ENCODE peak calls at places on chromosomes 4 and X, in four cellular contexts. C is GM23338, A is DND-41, B is astrocyte. K is an unnamed sample.

GRCh38 chrX:85359051-85359450 is 20.4 kb downstream of the POF1B start:
- DNase-seq in C (no peak), B (no peak), A (no peak), K (no peak)

GRCh38 chr4:181161669-181162068 is 1081.5 kb upstream of the TENM3 start:
- DNase-seq in B (peak; percentile 60), C (no peak), A (no peak), K (no peak)

GRCh38 chrX:119762718-119763117 is 4.3 kb downstream of the SOWAHD start:
- DNase-seq in C (no peak), A (no peak), B (peak; percentile 29), K (no peak)

GRCh38 chrX:8748855-8749254 is 16.9 kb upstream of the ANOS1 start:
- DNase-seq in A (peak; percentile 7), C (peak; percentile 59), B (no peak), K (no peak)

GRCh38 chr4:83362492-83363329 is 28.1 kb upstream of the HPSE start:
- DNase-seq in B (peak; percentile 47), A (no peak), C (peak; percentile 33), K (peak; percentile 8)

GRCh38 chrX:134990475-134991473 is at the start of gene SMIM10:
- DNase-seq in C (peak; percentile 35), B (peak; percentile 70), A (no peak), K (no peak)

GRCh38 chrX:37652053-37652452 is 33.5 kb upstream of the XK start:
- DNase-seq in A (peak; percentile 6), B (no peak), C (peak; percentile 47), K (no peak)

GRCh38 chrX:77436271-77436670 is 10.9 kb upstream of the FGF16 start:
- DNase-seq in B (no peak), A (no peak), C (no peak), K (no peak)

GRCh38 chrX:17072726-17073125 is 126.3 kb downstream of the REPS2 start:
- DNase-seq in A (no peak), C (no peak), B (no peak), K (no peak)

GRCh38 chr4:53924333-53925049 is 139.9 kb downstream of the CHIC2 start:
- DNase-seq in A (no peak), C (no peak), B (no peak), K (no peak)

GRCh38 chr4:20532871-20533870 is 167.1 kb upstream of the PACRGL start:
- DNase-seq in B (peak; percentile 69), A (no peak), C (no peak), K (no peak)

GRCh38 chrX:108199691-108200090 is 108.1 kb downstream of the ATG4A start:
- DNase-seq in B (no peak), C (peak; percentile 58), A (peak; percentile 3), K (peak; percentile 16)

GRCh38 chr4:101400096-101400495 is 52.8 kb upstream of the PPP3CA start:
- DNase-seq in B (peak; percentile 92), C (no peak), A (peak; percentile 38), K (no peak)

GRCh38 chr4:147037089-147037488 is 91.4 kb upstream of the TTC29 start:
- DNase-seq in B (no peak), C (no peak), A (no peak), K (no peak)

GRCh38 chrX:67564475-67564874 is 20.7 kb downstream of the AR start:
- DNase-seq in B (no peak), A (no peak), C (no peak), K (no peak)

GRCh38 chr4:31045724-31046318 is 325.7 kb downstream of the PCDH7 start:
- DNase-seq in C (peak; percentile 65), B (peak; percentile 6), A (no peak), K (no peak)

GRCh38 chr4:21507439-21507838 is 441.1 kb downstream of the KCNIP4 start:
- DNase-seq in C (peak; percentile 46), A (no peak), B (no peak), K (no peak)

DNA sequence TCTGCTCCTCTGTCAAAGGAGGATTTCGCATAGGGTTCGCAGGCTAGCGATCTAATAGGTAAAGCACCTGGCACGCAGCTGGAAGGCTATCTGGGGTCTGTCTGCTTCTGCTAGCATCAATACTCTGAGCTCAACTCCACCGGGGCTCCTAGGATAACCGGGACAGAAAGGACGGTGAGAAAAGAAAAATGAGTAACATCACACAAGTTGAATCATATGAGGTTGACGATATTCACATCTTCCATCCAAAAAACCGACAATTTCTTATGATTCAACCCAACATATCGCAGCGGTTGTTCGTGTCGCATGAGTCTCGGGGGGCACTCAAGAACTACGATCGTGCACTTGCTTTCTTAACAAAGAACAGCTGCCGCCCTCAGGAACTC is 1.8 kb downstream of the PROM1 start:
- DNase-seq in B (no peak), C (peak; percentile 53), A (no peak), K (no peak)
- H3K4me3 ChIP-seq in B (peak overlapping the region; percentile 21), C (peak overlapping the region; percentile 93), A (no peak overlapping the region), K (no peak overlapping the region)

GRCh38 chrX:111145878-111146277 is 49.9 kb downstream of the PAK3 start:
- DNase-seq in B (no peak), C (no peak), A (no peak), K (no peak)
- H3K27ac ChIP-seq in B (no peak overlapping the region), C (no peak overlapping the region), A (no peak overlapping the region), K (no peak overlapping the region)

GRCh38 chr4:88697113-88697512 is 516 bp downstream of the NAP1L5 start:
- DNase-seq in A (no peak), C (no peak), B (peak; percentile 33), K (peak; percentile 35)
- H3K4me3 ChIP-seq in A (no peak overlapping the region), C (peak overlapping the region; percentile 59), B (peak overlapping the region; percentile 78), K (peak overlapping the region; percentile 79)

GRCh38 chrX:153828723-153829548 is 1.4 kb downstream of the PDZD4 start:
- DNase-seq in B (no peak), A (no peak), C (peak; percentile 74), K (peak; percentile 10)

GRCh38 chrX:153830632-153831434 is 489 bp upstream of the PDZD4 start:
- DNase-seq in B (no peak), A (no peak), C (no peak), K (no peak)

GRCh38 chrX:153829799-153830631 is at the start of gene PDZD4:
- DNase-seq in C (peak; percentile 53), B (no peak), A (no peak), K (no peak)

GRCh38 chrX:153828308-153828707 is 2.0 kb downstream of the PDZD4 start:
- DNase-seq in A (no peak), B (no peak), C (no peak), K (no peak)

GRCh38 chrX:153829549-153829798 is 870 bp downstream of the PDZD4 start:
- DNase-seq in B (no peak), A (no peak), C (no peak), K (no peak)
- H3K27ac ChIP-seq in B (no peak overlapping the region), A (no peak overlapping the region), C (peak overlapping the region; percentile 87), K (no peak overlapping the region)

GRCh38 chrX:20971250-20971649 is 403.0 kb upstream of the CNKSR2 start:
- DNase-seq in A (no peak), B (no peak), C (no peak), K (no peak)

GRCh38 chrX:20974326-20974725 is 399.9 kb upstream of the CNKSR2 start:
- DNase-seq in B (no peak), C (no peak), A (no peak), K (no peak)

GRCh38 chrX:20968996-20969395 is 405.2 kb upstream of the CNKSR2 start:
- DNase-seq in A (no peak), C (no peak), B (peak; percentile 27), K (no peak)

GRCh38 chrX:20969565-20969964 is 404.7 kb upstream of the CNKSR2 start:
- DNase-seq in A (no peak), C (no peak), B (no peak), K (no peak)

DNA sequence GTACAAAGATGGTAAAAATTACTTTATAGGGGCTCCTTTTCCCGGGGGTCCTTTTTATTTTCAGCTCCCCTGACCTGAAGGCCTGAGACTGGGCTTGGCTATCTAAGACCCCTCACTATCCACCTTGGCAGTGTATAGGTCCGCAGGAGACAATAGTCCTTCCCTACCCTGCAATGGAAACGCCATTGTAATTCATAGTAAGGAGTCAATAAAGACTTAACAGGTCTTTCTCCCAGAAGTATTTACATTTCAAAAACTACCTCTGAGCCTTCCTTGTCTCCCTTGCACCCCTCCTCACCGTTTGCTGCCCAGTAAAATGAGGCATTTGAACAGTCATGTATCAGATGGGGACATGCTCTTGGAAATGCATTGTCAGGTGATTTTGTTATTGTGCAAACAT is 401.2 kb upstream of the CNKSR2 start:
- DNase-seq in A (no peak), B (no peak), C (peak; percentile 32), K (no peak)
- H3K4me3 ChIP-seq in A (no peak overlapping the region), B (no peak overlapping the region), C (no peak overlapping the region), K (no peak overlapping the region)

GRCh38 chr4:46945062-46945461 is 36.0 kb upstream of the COX7B2 start:
- DNase-seq in A (no peak), C (no peak), B (no peak), K (no peak)

GRCh38 chr4:46949822-46950221 is 40.8 kb upstream of the COX7B2 start:
- DNase-seq in A (no peak), C (no peak), B (no peak), K (no peak)

GRCh38 chr4:46950826-46951225 is 41.8 kb upstream of the COX7B2 start:
- DNase-seq in B (peak; percentile 12), C (no peak), A (no peak), K (no peak)

GRCh38 chr4:46946914-46947313 is 37.9 kb upstream of the COX7B2 start:
- DNase-seq in A (no peak), B (peak; percentile 35), C (no peak), K (no peak)
- H3K27ac ChIP-seq in A (no peak overlapping the region), B (no peak overlapping the region), C (no peak overlapping the region), K (no peak overlapping the region)